ENCODE peak calls at places on chromosomes 12 and 14, in four cellular contexts. One of them, this sample, is unnamed.

GRCh38 chr12:42698213-42698612 is 108.7 kb upstream of the PRICKLE1 start:
- DNase-seq in testis: no peak
- DNase-seq in uterus: peak; percentile 51
- DNase-seq in adrenal gland: no peak
- DNase-seq in this sample: no peak

GRCh38 chr14:24334431-24335271 is at the start of gene ADCY4:
- DNase-seq in testis: no peak
- DNase-seq in uterus: no peak
- DNase-seq in adrenal gland: no peak
- DNase-seq in this sample: no peak

GRCh38 chr14:24068711-24069410 is 2.5 kb upstream of the CPNE6 start:
- DNase-seq in testis: no peak
- DNase-seq in uterus: no peak
- DNase-seq in adrenal gland: no peak
- DNase-seq in this sample: no peak

GRCh38 chr12:25352078-25352918 is 101.6 kb upstream of the KRAS start:
- DNase-seq in testis: no peak
- DNase-seq in uterus: no peak
- DNase-seq in adrenal gland: no peak
- DNase-seq in this sample: no peak

GRCh38 chr12:99170026-99170425 is 477.5 kb upstream of the GARIN6 start:
- DNase-seq in testis: no peak
- DNase-seq in uterus: no peak
- DNase-seq in adrenal gland: no peak
- DNase-seq in this sample: no peak

GRCh38 chr12:124452576-124453391 is 114.6 kb downstream of the NCOR2 start:
- DNase-seq in testis: no peak
- DNase-seq in uterus: no peak
- DNase-seq in adrenal gland: no peak
- DNase-seq in this sample: no peak

GRCh38 chr14:19878029-19878642 is 3.2 kb downstream of the OR4K2 start:
- DNase-seq in testis: no peak
- DNase-seq in uterus: no peak
- DNase-seq in adrenal gland: no peak
- DNase-seq in this sample: no peak

GRCh38 chr12:6036509-6036908 is 88.0 kb downstream of the VWF start:
- DNase-seq in testis: no peak
- DNase-seq in uterus: no peak
- DNase-seq in adrenal gland: no peak
- DNase-seq in this sample: no peak

GRCh38 chr14:66444271-66444987 is 41.7 kb upstream of the CCDC196 start:
- DNase-seq in testis: no peak
- DNase-seq in uterus: peak; percentile 21
- DNase-seq in adrenal gland: no peak
- DNase-seq in this sample: no peak

GRCh38 chr12:11539156-11539555 is 110.3 kb upstream of the ETV6 start:
- DNase-seq in testis: no peak
- DNase-seq in uterus: no peak
- DNase-seq in adrenal gland: no peak
- DNase-seq in this sample: no peak

GRCh38 chr14:91860238-91860637 is 7.1 kb downstream of the TC2N start:
- DNase-seq in testis: no peak
- DNase-seq in uterus: no peak
- DNase-seq in adrenal gland: no peak
- DNase-seq in this sample: no peak

GRCh38 chr12:31122481-31122880 is 48.8 kb downstream of the DDX11 start:
- DNase-seq in testis: no peak
- DNase-seq in uterus: no peak
- DNase-seq in adrenal gland: no peak
- DNase-seq in this sample: no peak

GRCh38 chr14:24297190-24297964 is 2.2 kb downstream of the DHRS1 start:
- DNase-seq in testis: no peak
- DNase-seq in uterus: no peak
- DNase-seq in adrenal gland: no peak
- DNase-seq in this sample: no peak

GRCh38 chr12:121202407-121203355 is 7.2 kb upstream of the P2RX4 start:
- DNase-seq in testis: no peak
- DNase-seq in uterus: no peak
- DNase-seq in adrenal gland: no peak
- DNase-seq in this sample: no peak

GRCh38 chr12:26287666-26288408 is 92.5 kb downstream of the SSPN start:
- DNase-seq in testis: no peak
- DNase-seq in uterus: peak; percentile 58
- DNase-seq in adrenal gland: peak; percentile 77
- DNase-seq in this sample: no peak

GRCh38 chr12:109982211-109982610 is 14.0 kb downstream of the GIT2 start:
- DNase-seq in testis: no peak
- DNase-seq in uterus: no peak
- DNase-seq in adrenal gland: no peak
- DNase-seq in this sample: no peak

GRCh38 chr12:29155079-29155478 is 6.0 kb downstream of the FAR2 start:
- DNase-seq in testis: no peak
- DNase-seq in uterus: no peak
- DNase-seq in adrenal gland: no peak
- DNase-seq in this sample: no peak

GRCh38 chr14:71739273-71739990 is 192.8 kb upstream of the RGS6 start:
- DNase-seq in testis: no peak
- DNase-seq in uterus: no peak
- DNase-seq in adrenal gland: no peak
- DNase-seq in this sample: no peak

GRCh38 chr14:103230021-103230420 is 104.0 kb upstream of the EIF5 start:
- DNase-seq in testis: no peak
- DNase-seq in uterus: no peak
- DNase-seq in adrenal gland: no peak
- DNase-seq in this sample: no peak

GRCh38 chr12:121017966-121018491 is 1.7 kb upstream of the C12orf43 start:
- DNase-seq in testis: no peak
- DNase-seq in uterus: no peak
- DNase-seq in adrenal gland: peak; percentile 56
- DNase-seq in this sample: no peak

GRCh38 chr14:100407376-100408102 is 84.4 kb downstream of the SLC25A47 start:
- DNase-seq in testis: no peak
- DNase-seq in uterus: no peak
- DNase-seq in adrenal gland: no peak
- DNase-seq in this sample: no peak

GRCh38 chr12:59937148-59937547 is 341.3 kb downstream of the SLC16A7 start:
- DNase-seq in testis: no peak
- DNase-seq in uterus: no peak
- DNase-seq in adrenal gland: no peak
- DNase-seq in this sample: no peak

GRCh38 chr12:113961921-113962710 is 4.0 kb downstream of the RBM19 start:
- DNase-seq in testis: no peak
- DNase-seq in uterus: no peak
- DNase-seq in adrenal gland: peak; percentile 54
- DNase-seq in this sample: no peak

GRCh38 chr14:71212683-71213107 is 305.4 kb downstream of the PCNX1 start:
- DNase-seq in testis: no peak
- DNase-seq in uterus: no peak
- DNase-seq in adrenal gland: peak; percentile 38
- DNase-seq in this sample: no peak

GRCh38 chr12:12349711-12350665 is at the start of gene MANSC1:
- DNase-seq in testis: peak; percentile 72
- DNase-seq in uterus: peak; percentile 64
- DNase-seq in adrenal gland: peak; percentile 81
- DNase-seq in this sample: no peak

GRCh38 chr12:26114720-26115406 is 10.0 kb downstream of the BHLHE41 start:
- DNase-seq in testis: no peak
- DNase-seq in uterus: no peak
- DNase-seq in adrenal gland: no peak
- DNase-seq in this sample: no peak

GRCh38 chr12:45615268-45615667 is 114.2 kb upstream of the ARID2 start:
- DNase-seq in testis: no peak
- DNase-seq in uterus: no peak
- DNase-seq in adrenal gland: no peak
- DNase-seq in this sample: no peak

GRCh38 chr14:104436741-104437701 is 142.5 kb upstream of the C14orf180 start:
- DNase-seq in testis: no peak
- DNase-seq in uterus: no peak
- DNase-seq in adrenal gland: peak; percentile 52
- DNase-seq in this sample: no peak
- TF ChIP-seq CTCF in testis: no peak
- TF ChIP-seq CTCF in uterus: no peak
- TF ChIP-seq CTCF in adrenal gland: no peak
- TF ChIP-seq CTCF in this sample: no peak

GRCh38 chr14:92926931-92927330 is 4.0 kb downstream of the CHGA start:
- DNase-seq in testis: no peak
- DNase-seq in uterus: no peak
- DNase-seq in adrenal gland: no peak
- DNase-seq in this sample: no peak
- H3K27ac ChIP-seq in testis: no peak overlapping the region
- H3K27ac ChIP-seq in uterus: no peak overlapping the region
- H3K27ac ChIP-seq in adrenal gland: no peak overlapping the region
- H3K27ac ChIP-seq in this sample: no peak overlapping the region

GRCh38 chr12:7399089-7399488 is 44.9 kb downstream of the CD163L1 start:
- DNase-seq in testis: no peak
- DNase-seq in uterus: no peak
- DNase-seq in adrenal gland: no peak
- DNase-seq in this sample: no peak
- TF ChIP-seq POLR2A in testis: no peak
- TF ChIP-seq POLR2A in uterus: no peak
- TF ChIP-seq POLR2A in adrenal gland: no peak
- TF ChIP-seq POLR2A in this sample: no peak

GRCh38 chr14:41586237-41586636 is 20.4 kb upstream of the LRFN5 start:
- DNase-seq in testis: no peak
- DNase-seq in uterus: no peak
- DNase-seq in adrenal gland: no peak
- DNase-seq in this sample: no peak
- TF ChIP-seq CTCF in testis: no peak
- TF ChIP-seq CTCF in uterus: no peak
- TF ChIP-seq CTCF in adrenal gland: no peak
- TF ChIP-seq CTCF in this sample: no peak

This sample was measured in esophagus squamous epithelium.